ENCODE peak calls at places on chromosomes 1 and 21, in ten cellular contexts. One of them, this sample, is unnamed.
A peak's percentile ranks its signal among the peaks of the same experiment; 100 is the strongest.

GRCh38 chr1:244837597-244838258 is 2.3 kb downstream of the COX20 start:
- DNase-seq in MCF 10A: peak; percentile 67
- DNase-seq in adrenal gland: no peak
- DNase-seq in H9: no peak
- DNase-seq in activated CD4-positive, alpha-beta T cell treated with anti-CD3 and anti-CD28 coated beads, Interleukin-2, amount 50 U/mL, for 1 hour: no peak
- DNase-seq in T-helper 2 cell: no peak
- DNase-seq in NCI-H345: no peak
- DNase-seq in stimulated activated CD4-positive, alpha-beta T cell treated with anti-CD3 and anti-CD28 coated beads, Interleukin-15, amount 100 ng/mL, for 1 hour: no peak
- DNase-seq in B cell: no peak
- DNase-seq in right cardiac atrium: no peak
- DNase-seq in this sample: no peak

GRCh38 chr1:87045757-87046422 is 131.5 kb downstream of the HS2ST1 start:
- DNase-seq in MCF 10A: no peak
- DNase-seq in adrenal gland: no peak
- DNase-seq in H9: no peak
- DNase-seq in activated CD4-positive, alpha-beta T cell treated with anti-CD3 and anti-CD28 coated beads, Interleukin-2, amount 50 U/mL, for 1 hour: peak; percentile 46
- DNase-seq in T-helper 2 cell: peak; percentile 28
- DNase-seq in NCI-H345: no peak
- DNase-seq in stimulated activated CD4-positive, alpha-beta T cell treated with anti-CD3 and anti-CD28 coated beads, Interleukin-15, amount 100 ng/mL, for 1 hour: no peak
- DNase-seq in B cell: peak; percentile 16
- DNase-seq in right cardiac atrium: no peak
- DNase-seq in this sample: no peak

GRCh38 chr1:31793586-31794285 is 22.1 kb downstream of the SPOCD1 start:
- DNase-seq in MCF 10A: no peak
- DNase-seq in adrenal gland: no peak
- DNase-seq in H9: peak; percentile 22
- DNase-seq in activated CD4-positive, alpha-beta T cell treated with anti-CD3 and anti-CD28 coated beads, Interleukin-2, amount 50 U/mL, for 1 hour: no peak
- DNase-seq in T-helper 2 cell: no peak
- DNase-seq in NCI-H345: no peak
- DNase-seq in stimulated activated CD4-positive, alpha-beta T cell treated with anti-CD3 and anti-CD28 coated beads, Interleukin-15, amount 100 ng/mL, for 1 hour: no peak
- DNase-seq in B cell: no peak
- DNase-seq in right cardiac atrium: no peak
- DNase-seq in this sample: no peak

GRCh38 chr1:21620011-21620410 is 49.1 kb downstream of the RAP1GAP start:
- DNase-seq in MCF 10A: no peak
- DNase-seq in adrenal gland: no peak
- DNase-seq in H9: no peak
- DNase-seq in activated CD4-positive, alpha-beta T cell treated with anti-CD3 and anti-CD28 coated beads, Interleukin-2, amount 50 U/mL, for 1 hour: no peak
- DNase-seq in T-helper 2 cell: no peak
- DNase-seq in NCI-H345: no peak
- DNase-seq in stimulated activated CD4-positive, alpha-beta T cell treated with anti-CD3 and anti-CD28 coated beads, Interleukin-15, amount 100 ng/mL, for 1 hour: no peak
- DNase-seq in B cell: no peak
- DNase-seq in right cardiac atrium: no peak
- DNase-seq in this sample: no peak

GRCh38 chr1:2875677-2876531 is 74.4 kb upstream of the TTC34 start:
- DNase-seq in MCF 10A: no peak
- DNase-seq in adrenal gland: no peak
- DNase-seq in H9: no peak
- DNase-seq in activated CD4-positive, alpha-beta T cell treated with anti-CD3 and anti-CD28 coated beads, Interleukin-2, amount 50 U/mL, for 1 hour: no peak
- DNase-seq in T-helper 2 cell: no peak
- DNase-seq in NCI-H345: no peak
- DNase-seq in stimulated activated CD4-positive, alpha-beta T cell treated with anti-CD3 and anti-CD28 coated beads, Interleukin-15, amount 100 ng/mL, for 1 hour: no peak
- DNase-seq in B cell: no peak
- DNase-seq in right cardiac atrium: no peak
- DNase-seq in this sample: no peak

GRCh38 chr1:57254006-57254405 is 169.9 kb downstream of the DAB1 start:
- DNase-seq in MCF 10A: peak; percentile 17
- DNase-seq in adrenal gland: peak; percentile 16
- DNase-seq in H9: no peak
- DNase-seq in activated CD4-positive, alpha-beta T cell treated with anti-CD3 and anti-CD28 coated beads, Interleukin-2, amount 50 U/mL, for 1 hour: no peak
- DNase-seq in T-helper 2 cell: no peak
- DNase-seq in NCI-H345: no peak
- DNase-seq in stimulated activated CD4-positive, alpha-beta T cell treated with anti-CD3 and anti-CD28 coated beads, Interleukin-15, amount 100 ng/mL, for 1 hour: no peak
- DNase-seq in B cell: no peak
- DNase-seq in right cardiac atrium: no peak
- DNase-seq in this sample: no peak

GRCh38 chr1:65845758-65846060 is 53.0 kb downstream of the PDE4B start:
- DNase-seq in MCF 10A: no peak
- DNase-seq in adrenal gland: no peak
- DNase-seq in H9: no peak
- DNase-seq in activated CD4-positive, alpha-beta T cell treated with anti-CD3 and anti-CD28 coated beads, Interleukin-2, amount 50 U/mL, for 1 hour: no peak
- DNase-seq in T-helper 2 cell: no peak
- DNase-seq in NCI-H345: no peak
- DNase-seq in stimulated activated CD4-positive, alpha-beta T cell treated with anti-CD3 and anti-CD28 coated beads, Interleukin-15, amount 100 ng/mL, for 1 hour: no peak
- DNase-seq in B cell: no peak
- DNase-seq in right cardiac atrium: no peak
- DNase-seq in this sample: no peak

GRCh38 chr1:197465528-197466205 is 197.6 kb downstream of the CRB1 start:
- DNase-seq in MCF 10A: no peak
- DNase-seq in adrenal gland: no peak
- DNase-seq in H9: no peak
- DNase-seq in activated CD4-positive, alpha-beta T cell treated with anti-CD3 and anti-CD28 coated beads, Interleukin-2, amount 50 U/mL, for 1 hour: no peak
- DNase-seq in T-helper 2 cell: no peak
- DNase-seq in NCI-H345: peak; percentile 73
- DNase-seq in stimulated activated CD4-positive, alpha-beta T cell treated with anti-CD3 and anti-CD28 coated beads, Interleukin-15, amount 100 ng/mL, for 1 hour: no peak
- DNase-seq in B cell: no peak
- DNase-seq in right cardiac atrium: no peak
- DNase-seq in this sample: no peak

GRCh38 chr1:210372491-210372890 is 43.8 kb downstream of the HHAT start:
- DNase-seq in MCF 10A: no peak
- DNase-seq in adrenal gland: no peak
- DNase-seq in H9: no peak
- DNase-seq in activated CD4-positive, alpha-beta T cell treated with anti-CD3 and anti-CD28 coated beads, Interleukin-2, amount 50 U/mL, for 1 hour: no peak
- DNase-seq in T-helper 2 cell: no peak
- DNase-seq in NCI-H345: no peak
- DNase-seq in stimulated activated CD4-positive, alpha-beta T cell treated with anti-CD3 and anti-CD28 coated beads, Interleukin-15, amount 100 ng/mL, for 1 hour: no peak
- DNase-seq in B cell: no peak
- DNase-seq in right cardiac atrium: no peak
- DNase-seq in this sample: no peak

GRCh38 chr1:116167625-116168276 is 56.6 kb downstream of the MAB21L3 start:
- DNase-seq in MCF 10A: no peak
- DNase-seq in adrenal gland: no peak
- DNase-seq in H9: peak; percentile 50
- DNase-seq in activated CD4-positive, alpha-beta T cell treated with anti-CD3 and anti-CD28 coated beads, Interleukin-2, amount 50 U/mL, for 1 hour: no peak
- DNase-seq in T-helper 2 cell: no peak
- DNase-seq in NCI-H345: no peak
- DNase-seq in stimulated activated CD4-positive, alpha-beta T cell treated with anti-CD3 and anti-CD28 coated beads, Interleukin-15, amount 100 ng/mL, for 1 hour: no peak
- DNase-seq in B cell: peak; percentile 30
- DNase-seq in right cardiac atrium: peak; percentile 38
- DNase-seq in this sample: no peak

GRCh38 chr21:44392916-44393315 is 39.5 kb downstream of the TRPM2 start:
- DNase-seq in MCF 10A: no peak
- DNase-seq in adrenal gland: no peak
- DNase-seq in H9: no peak
- DNase-seq in activated CD4-positive, alpha-beta T cell treated with anti-CD3 and anti-CD28 coated beads, Interleukin-2, amount 50 U/mL, for 1 hour: no peak
- DNase-seq in T-helper 2 cell: no peak
- DNase-seq in NCI-H345: no peak
- DNase-seq in stimulated activated CD4-positive, alpha-beta T cell treated with anti-CD3 and anti-CD28 coated beads, Interleukin-15, amount 100 ng/mL, for 1 hour: no peak
- DNase-seq in B cell: no peak
- DNase-seq in right cardiac atrium: no peak
- DNase-seq in this sample: no peak

GRCh38 chr1:46248122-46248920 is 758 bp downstream of the RAD54L start:
- DNase-seq in MCF 10A: peak; percentile 82
- DNase-seq in adrenal gland: peak; percentile 19
- DNase-seq in H9: peak; percentile 63
- DNase-seq in activated CD4-positive, alpha-beta T cell treated with anti-CD3 and anti-CD28 coated beads, Interleukin-2, amount 50 U/mL, for 1 hour: peak; percentile 4
- DNase-seq in T-helper 2 cell: no peak
- DNase-seq in NCI-H345: peak; percentile 77
- DNase-seq in stimulated activated CD4-positive, alpha-beta T cell treated with anti-CD3 and anti-CD28 coated beads, Interleukin-15, amount 100 ng/mL, for 1 hour: no peak
- DNase-seq in B cell: no peak
- DNase-seq in right cardiac atrium: peak; percentile 38
- DNase-seq in this sample: no peak

GRCh38 chr1:1179339-1179982 is 5.8 kb downstream of the TTLL10 start:
- DNase-seq in MCF 10A: no peak
- DNase-seq in adrenal gland: peak; percentile 3
- DNase-seq in H9: peak; percentile 29
- DNase-seq in activated CD4-positive, alpha-beta T cell treated with anti-CD3 and anti-CD28 coated beads, Interleukin-2, amount 50 U/mL, for 1 hour: no peak
- DNase-seq in T-helper 2 cell: no peak
- DNase-seq in NCI-H345: no peak
- DNase-seq in stimulated activated CD4-positive, alpha-beta T cell treated with anti-CD3 and anti-CD28 coated beads, Interleukin-15, amount 100 ng/mL, for 1 hour: no peak
- DNase-seq in B cell: peak; percentile 48
- DNase-seq in right cardiac atrium: no peak
- DNase-seq in this sample: no peak

This sample was measured in CD8-positive, alpha-beta T cell.